ENCODE peak calls at places on chromosomes 11 and 22, in five cellular contexts. One of them, this sample, is unnamed.

GRCh38 chr22:48758021-48758561 is 1069.6 kb downstream of the BRD1 start:
- DNase-seq in Caco-2: peak
- DNase-seq in CD4-positive, CD25-positive, alpha-beta regulatory T cell: no peak
- DNase-seq in skeletal muscle cell: no peak
- DNase-seq in dorsolateral prefrontal cortex: peak
- DNase-seq in this sample: no peak

GRCh38 chr22:24157783-24158170 is 23.5 kb upstream of the SUSD2 start:
- DNase-seq in CD4-positive, CD25-positive, alpha-beta regulatory T cell: no peak
- DNase-seq in Caco-2: no peak
- DNase-seq in skeletal muscle cell: no peak
- DNase-seq in dorsolateral prefrontal cortex: peak
- DNase-seq in this sample: no peak

GRCh38 chr11:1747753-1748466 is 2.5 kb downstream of the IFITM10 start:
- DNase-seq in Caco-2: no peak
- DNase-seq in CD4-positive, CD25-positive, alpha-beta regulatory T cell: no peak
- DNase-seq in skeletal muscle cell: no peak
- DNase-seq in dorsolateral prefrontal cortex: peak
- DNase-seq in this sample: no peak

GRCh38 chr22:48888466-48889208 is 939.0 kb downstream of the BRD1 start:
- DNase-seq in skeletal muscle cell: no peak
- DNase-seq in CD4-positive, CD25-positive, alpha-beta regulatory T cell: no peak
- DNase-seq in Caco-2: no peak
- DNase-seq in dorsolateral prefrontal cortex: no peak
- DNase-seq in this sample: no peak

GRCh38 chr11:72732329-72732728 is 19.9 kb downstream of the ARAP1 start:
- DNase-seq in dorsolateral prefrontal cortex: no peak
- DNase-seq in Caco-2: no peak
- DNase-seq in CD4-positive, CD25-positive, alpha-beta regulatory T cell: no peak
- DNase-seq in skeletal muscle cell: no peak
- DNase-seq in this sample: no peak

GRCh38 chr11:35347921-35348331 is 71.4 kb downstream of the SLC1A2 start:
- DNase-seq in Caco-2: no peak
- DNase-seq in dorsolateral prefrontal cortex: no peak
- DNase-seq in CD4-positive, CD25-positive, alpha-beta regulatory T cell: no peak
- DNase-seq in skeletal muscle cell: no peak
- DNase-seq in this sample: no peak

GRCh38 chr11:132349806-132350733 is 979.7 kb downstream of the NTM start:
- DNase-seq in CD4-positive, CD25-positive, alpha-beta regulatory T cell: no peak
- DNase-seq in Caco-2: no peak
- DNase-seq in skeletal muscle cell: no peak
- DNase-seq in dorsolateral prefrontal cortex: no peak
- DNase-seq in this sample: no peak

GRCh38 chr22:30308518-30309230 is 18.1 kb downstream of the TBC1D10A start:
- DNase-seq in CD4-positive, CD25-positive, alpha-beta regulatory T cell: peak
- DNase-seq in skeletal muscle cell: no peak
- DNase-seq in dorsolateral prefrontal cortex: no peak
- DNase-seq in Caco-2: no peak
- DNase-seq in this sample: no peak

GRCh38 chr11:74736031-74736430 is 4.8 kb upstream of the CHRDL2 start:
- DNase-seq in dorsolateral prefrontal cortex: no peak
- DNase-seq in CD4-positive, CD25-positive, alpha-beta regulatory T cell: no peak
- DNase-seq in skeletal muscle cell: no peak
- DNase-seq in Caco-2: no peak
- DNase-seq in this sample: no peak

GRCh38 chr22:29073618-29074275 is 912 bp downstream of the KREMEN1 start:
- DNase-seq in Caco-2: peak
- DNase-seq in skeletal muscle cell: no peak
- DNase-seq in dorsolateral prefrontal cortex: no peak
- DNase-seq in CD4-positive, CD25-positive, alpha-beta regulatory T cell: no peak
- DNase-seq in this sample: peak

GRCh38 chr11:31236052-31236652 is 133.4 kb downstream of the DCDC1 start:
- DNase-seq in skeletal muscle cell: no peak
- DNase-seq in dorsolateral prefrontal cortex: no peak
- DNase-seq in CD4-positive, CD25-positive, alpha-beta regulatory T cell: peak
- DNase-seq in Caco-2: no peak
- DNase-seq in this sample: no peak

GRCh38 chr11:46345881-46346484 is 1.3 kb upstream of the DGKZ start:
- DNase-seq in CD4-positive, CD25-positive, alpha-beta regulatory T cell: peak
- DNase-seq in skeletal muscle cell: no peak
- DNase-seq in Caco-2: no peak
- DNase-seq in dorsolateral prefrontal cortex: no peak
- DNase-seq in this sample: no peak

GRCh38 chr11:105861225-105861624 is 160.8 kb downstream of the MSANTD4 start:
- DNase-seq in dorsolateral prefrontal cortex: no peak
- DNase-seq in Caco-2: no peak
- DNase-seq in skeletal muscle cell: no peak
- DNase-seq in CD4-positive, CD25-positive, alpha-beta regulatory T cell: no peak
- DNase-seq in this sample: no peak

GRCh38 chr22:35312198-35313059 is 12.7 kb downstream of the TOM1 start:
- DNase-seq in Caco-2: peak
- DNase-seq in skeletal muscle cell: no peak
- DNase-seq in CD4-positive, CD25-positive, alpha-beta regulatory T cell: no peak
- DNase-seq in dorsolateral prefrontal cortex: no peak
- DNase-seq in this sample: no peak

GRCh38 chr11:73012121-73012863 is 129.8 kb downstream of the FCHSD2 start:
- DNase-seq in dorsolateral prefrontal cortex: no peak
- DNase-seq in Caco-2: no peak
- DNase-seq in CD4-positive, CD25-positive, alpha-beta regulatory T cell: no peak
- DNase-seq in skeletal muscle cell: no peak
- DNase-seq in this sample: peak

GRCh38 chr11:68040957-68041591 is 2.2 kb downstream of the TCIRG1 start:
- DNase-seq in dorsolateral prefrontal cortex: no peak
- DNase-seq in CD4-positive, CD25-positive, alpha-beta regulatory T cell: no peak
- DNase-seq in skeletal muscle cell: no peak
- DNase-seq in Caco-2: no peak
- DNase-seq in this sample: no peak

GRCh38 chr22:49667236-49667635 is 160.4 kb downstream of the BRD1 start:
- DNase-seq in dorsolateral prefrontal cortex: no peak
- DNase-seq in skeletal muscle cell: no peak
- DNase-seq in Caco-2: no peak
- DNase-seq in CD4-positive, CD25-positive, alpha-beta regulatory T cell: peak
- DNase-seq in this sample: no peak

GRCh38 chr11:28343304-28344233 is 235.4 kb downstream of the METTL15 start:
- DNase-seq in dorsolateral prefrontal cortex: no peak
- DNase-seq in CD4-positive, CD25-positive, alpha-beta regulatory T cell: peak
- DNase-seq in Caco-2: no peak
- DNase-seq in skeletal muscle cell: peak
- DNase-seq in this sample: no peak

DNA sequence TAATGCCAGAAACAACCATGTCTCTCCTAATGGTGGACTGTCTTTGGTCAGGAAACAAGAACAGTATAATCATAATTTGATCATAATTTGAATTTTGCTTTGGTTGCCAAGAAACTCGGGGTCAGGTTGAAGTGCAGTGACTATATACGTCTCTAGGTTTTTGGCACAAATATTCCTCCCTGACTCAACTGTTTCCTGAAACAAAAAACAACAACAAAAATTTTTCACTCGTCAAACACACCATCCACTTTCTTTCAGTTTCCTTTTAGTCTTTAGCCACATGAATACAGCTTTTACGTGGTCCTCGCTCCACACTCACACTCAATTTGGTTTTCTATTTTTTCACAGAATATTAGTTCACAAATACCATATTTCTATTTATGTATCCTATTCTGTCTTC is 5.4 kb upstream of the FBLN1 start:
- DNase-seq in Caco-2: no peak
- DNase-seq in dorsolateral prefrontal cortex: no peak
- DNase-seq in CD4-positive, CD25-positive, alpha-beta regulatory T cell: no peak
- DNase-seq in skeletal muscle cell: no peak
- DNase-seq in this sample: no peak
- H3K4me3 ChIP-seq in Caco-2: no peak
- H3K4me3 ChIP-seq in dorsolateral prefrontal cortex: no peak
- H3K4me3 ChIP-seq in CD4-positive, CD25-positive, alpha-beta regulatory T cell: no peak
- H3K4me3 ChIP-seq in skeletal muscle cell: no peak
- H3K4me3 ChIP-seq in this sample: no peak

GRCh38 chr11:8683115-8683807 is 669 bp downstream of the RPL27A start:
- DNase-seq in skeletal muscle cell: no peak
- DNase-seq in dorsolateral prefrontal cortex: no peak
- DNase-seq in CD4-positive, CD25-positive, alpha-beta regulatory T cell: no peak
- DNase-seq in Caco-2: no peak
- DNase-seq in this sample: no peak

GRCh38 chr11:8686325-8686724 is 3.7 kb downstream of the RPL27A start:
- DNase-seq in skeletal muscle cell: no peak
- DNase-seq in dorsolateral prefrontal cortex: no peak
- DNase-seq in CD4-positive, CD25-positive, alpha-beta regulatory T cell: no peak
- DNase-seq in Caco-2: no peak
- DNase-seq in this sample: no peak

GRCh38 chr11:8685820-8686219 is 3.2 kb downstream of the RPL27A start:
- DNase-seq in dorsolateral prefrontal cortex: no peak
- DNase-seq in skeletal muscle cell: no peak
- DNase-seq in Caco-2: no peak
- DNase-seq in CD4-positive, CD25-positive, alpha-beta regulatory T cell: no peak
- DNase-seq in this sample: no peak

GRCh38 chr11:8684600-8685290 is 2.2 kb downstream of the RPL27A start:
- DNase-seq in dorsolateral prefrontal cortex: no peak
- DNase-seq in CD4-positive, CD25-positive, alpha-beta regulatory T cell: no peak
- DNase-seq in skeletal muscle cell: no peak
- DNase-seq in Caco-2: no peak
- DNase-seq in this sample: no peak

DNA sequence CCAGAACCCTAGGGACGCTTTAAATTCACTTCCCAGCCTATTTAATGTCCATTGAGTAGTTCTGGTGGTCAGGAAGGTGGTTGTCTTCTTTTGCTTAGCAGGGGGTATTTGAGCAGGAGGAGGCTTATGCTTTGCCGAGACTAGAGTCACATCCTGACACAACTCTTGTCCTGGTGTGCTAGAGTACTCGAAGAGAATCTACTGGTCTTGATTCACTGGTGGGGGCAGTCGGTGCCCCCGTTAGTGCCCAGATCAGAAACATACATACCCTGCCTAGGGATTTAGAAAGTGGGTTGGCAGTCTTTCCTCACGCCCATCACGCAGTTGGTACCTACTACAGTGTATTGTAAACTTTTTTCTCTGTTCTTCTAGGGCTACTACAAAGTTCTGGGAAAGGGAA is 2.7 kb downstream of the RPL27A start:
- DNase-seq in dorsolateral prefrontal cortex: no peak
- DNase-seq in Caco-2: no peak
- DNase-seq in CD4-positive, CD25-positive, alpha-beta regulatory T cell: no peak
- DNase-seq in skeletal muscle cell: no peak
- DNase-seq in this sample: no peak
- H3K4me3 ChIP-seq in dorsolateral prefrontal cortex: no peak
- H3K4me3 ChIP-seq in Caco-2: no peak
- H3K4me3 ChIP-seq in CD4-positive, CD25-positive, alpha-beta regulatory T cell: no peak
- H3K4me3 ChIP-seq in skeletal muscle cell: no peak
- H3K4me3 ChIP-seq in this sample: peak

DNA sequence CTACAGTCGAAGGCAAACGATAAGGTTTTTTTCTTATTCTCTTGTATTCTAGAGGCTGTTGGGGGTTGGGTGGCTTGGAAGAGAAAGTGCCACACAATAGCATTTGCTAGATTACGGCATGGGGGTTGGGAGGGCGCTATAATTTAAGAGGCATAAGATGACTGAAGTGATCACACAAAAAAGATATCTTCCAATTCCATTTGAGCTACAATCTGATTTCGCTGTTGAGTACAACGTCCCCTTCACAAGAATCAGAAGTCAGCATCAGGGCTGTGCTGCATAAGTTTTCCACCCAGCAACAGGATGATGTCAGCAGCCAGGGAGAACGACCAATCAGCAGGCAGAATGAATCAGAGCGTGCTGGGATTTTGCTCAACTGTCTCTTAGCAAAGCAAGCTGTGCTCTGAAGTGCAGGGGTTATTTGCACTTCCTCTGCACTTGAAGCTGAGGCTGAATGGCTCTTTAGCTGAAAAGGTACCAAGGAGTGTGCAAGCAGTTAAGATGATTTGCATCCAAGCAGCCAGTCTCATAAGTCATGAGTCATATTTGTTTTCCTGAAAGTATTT is 23.2 kb upstream of the SESN3 start:
- DNase-seq in Caco-2: peak
- DNase-seq in CD4-positive, CD25-positive, alpha-beta regulatory T cell: peak
- DNase-seq in dorsolateral prefrontal cortex: peak
- DNase-seq in skeletal muscle cell: peak
- DNase-seq in this sample: peak
- H3K4me3 ChIP-seq in Caco-2: peak
- H3K4me3 ChIP-seq in CD4-positive, CD25-positive, alpha-beta regulatory T cell: peak
- H3K4me3 ChIP-seq in dorsolateral prefrontal cortex: peak
- H3K4me3 ChIP-seq in skeletal muscle cell: peak
- H3K4me3 ChIP-seq in this sample: no peak

GRCh38 chr11:128965485-128965884 is 22.8 kb upstream of the TP53AIP1 start:
- DNase-seq in Caco-2: no peak
- DNase-seq in dorsolateral prefrontal cortex: no peak
- DNase-seq in skeletal muscle cell: no peak
- DNase-seq in CD4-positive, CD25-positive, alpha-beta regulatory T cell: peak
- DNase-seq in this sample: no peak
- H3K4me3 ChIP-seq in Caco-2: no peak
- H3K4me3 ChIP-seq in dorsolateral prefrontal cortex: no peak
- H3K4me3 ChIP-seq in skeletal muscle cell: no peak
- H3K4me3 ChIP-seq in CD4-positive, CD25-positive, alpha-beta regulatory T cell: peak
- H3K4me3 ChIP-seq in this sample: no peak

DNA sequence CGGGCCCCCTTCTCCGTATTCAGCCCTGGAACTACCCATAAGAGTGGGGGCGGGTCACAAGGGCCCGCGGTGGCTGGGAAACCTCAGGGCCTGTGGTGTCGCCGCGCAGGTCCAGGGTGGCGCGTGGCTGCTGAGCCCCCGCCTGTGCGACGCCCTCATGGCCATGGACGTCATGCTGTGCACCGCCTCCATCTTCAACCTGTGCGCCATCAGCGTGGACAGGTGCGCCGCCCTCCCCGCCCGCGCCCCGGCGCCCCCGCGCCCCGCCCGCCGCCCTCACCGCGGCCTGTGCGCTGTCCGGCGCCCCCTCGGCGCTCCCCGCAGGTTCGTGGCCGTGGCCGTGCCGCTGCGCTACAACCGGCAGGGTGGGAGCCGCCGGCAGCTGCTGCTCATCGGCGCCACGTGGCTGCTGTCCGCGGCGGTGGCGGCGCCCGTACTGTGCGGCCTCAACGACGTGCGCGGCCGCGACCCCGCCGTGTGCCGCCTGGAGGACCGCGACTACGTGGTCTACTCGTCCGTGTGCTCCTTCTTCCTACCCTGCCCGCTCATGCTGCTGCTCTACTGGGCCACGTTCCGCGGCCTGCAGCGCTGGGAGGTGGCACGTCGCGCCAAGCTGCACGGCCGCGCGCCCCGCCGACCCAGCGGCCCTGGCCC is 2.4 kb downstream of the DRD4 start:
- DNase-seq in skeletal muscle cell: no peak
- DNase-seq in dorsolateral prefrontal cortex: no peak
- DNase-seq in Caco-2: no peak
- DNase-seq in CD4-positive, CD25-positive, alpha-beta regulatory T cell: no peak
- DNase-seq in this sample: no peak
- H3K4me3 ChIP-seq in skeletal muscle cell: no peak
- H3K4me3 ChIP-seq in dorsolateral prefrontal cortex: no peak
- H3K4me3 ChIP-seq in Caco-2: no peak
- H3K4me3 ChIP-seq in CD4-positive, CD25-positive, alpha-beta regulatory T cell: no peak
- H3K4me3 ChIP-seq in this sample: no peak